ENCODE peak calls at places on chromosomes 4 and X, in seven cellular contexts. U is K562, J is H1, G is spleen, I is A549, Y is uterus, E is breast epithelium. S is an unnamed sample.

GRCh38 chr4:76948441-76949292 is 885 bp upstream of the SEPTIN11 start:
- DNase-seq in Y (peak; percentile 75), G (peak; percentile 88), U (peak; percentile 91), E (peak; percentile 55), I (peak; percentile 55), J (no peak), S (peak; percentile 81)

GRCh38 chrX:96841325-96841724 is 42.4 kb upstream of the RPA4 start:
- DNase-seq in Y (no peak), I (no peak), E (no peak), J (no peak), G (no peak), U (no peak), S (no peak)

GRCh38 chr4:100075056-100075455 is 115.2 kb downstream of the DDIT4L start:
- DNase-seq in Y (no peak), I (no peak), J (no peak), G (no peak), U (no peak), E (no peak), S (no peak)

GRCh38 chrX:103878466-103879151 is 46.6 kb upstream of the RAB9B start:
- DNase-seq in G (no peak), E (no peak), I (no peak), J (no peak), U (no peak), Y (no peak), S (no peak)

GRCh38 chr4:143555676-143556075 is 42.2 kb downstream of the SMARCA5 start:
- DNase-seq in I (no peak), G (no peak), Y (no peak), U (no peak), E (no peak), J (no peak), S (no peak)

GRCh38 chrX:120000490-120001246 is 57.1 kb upstream of the NKAP start:
- DNase-seq in E (no peak), Y (no peak), G (no peak), U (no peak), J (peak; percentile 42), I (no peak), S (no peak)

GRCh38 chr4:138111462-138112000 is 130.6 kb downstream of the SLC7A11 start:
- DNase-seq in I (no peak), E (no peak), J (no peak), Y (no peak), G (no peak), U (no peak), S (no peak)

GRCh38 chr4:179095585-179096228 is 1653.5 kb upstream of the AGA start:
- DNase-seq in Y (no peak), J (peak; percentile 63), U (peak; percentile 23), I (no peak), E (no peak), G (no peak), S (no peak)

GRCh38 chr4:113293043-113293560 is 243.6 kb downstream of the ANK2 start:
- DNase-seq in G (no peak), J (no peak), E (no peak), U (no peak), I (no peak), Y (no peak), S (no peak)

GRCh38 chrX:23729214-23729613 is 13.9 kb downstream of the ACOT9 start:
- DNase-seq in I (no peak), J (no peak), Y (no peak), G (no peak), E (no peak), U (no peak), S (no peak)

GRCh38 chr4:138959421-138959820 is 56.2 kb upstream of the NOCT start:
- DNase-seq in I (no peak), U (no peak), J (peak; percentile 16), Y (no peak), G (no peak), E (no peak), S (no peak)

GRCh38 chrX:34343001-34343400 is 210.9 kb upstream of the FAM47A start:
- DNase-seq in U (no peak), I (no peak), Y (no peak), J (no peak), E (no peak), G (no peak), S (no peak)

GRCh38 chrX:11261260-11261659 is 32.0 kb upstream of the AMELX start:
- DNase-seq in Y (no peak), E (no peak), J (no peak), G (no peak), I (no peak), U (no peak), S (no peak)

GRCh38 chrX:88397551-88397950 is 349.5 kb upstream of the CPXCR1 start:
- DNase-seq in Y (no peak), G (no peak), E (no peak), I (no peak), J (no peak), U (no peak), S (no peak)

GRCh38 chr4:76977731-76978350 is 28.3 kb downstream of the SEPTIN11 start:
- DNase-seq in Y (no peak), U (no peak), E (no peak), G (no peak), I (no peak), J (no peak), S (no peak)

GRCh38 chr4:40150932-40151331 is 45.9 kb upstream of the RHOH start:
- DNase-seq in J (no peak), E (no peak), Y (no peak), U (no peak), G (no peak), I (no peak), S (no peak)

GRCh38 chr4:119040711-119041185 is 94.9 kb upstream of the MYOZ2 start:
- DNase-seq in Y (no peak), J (no peak), E (no peak), U (no peak), G (no peak), I (no peak), S (no peak)

GRCh38 chr4:48439988-48440387 is 43.2 kb upstream of the SLC10A4 start:
- DNase-seq in G (no peak), I (no peak), E (no peak), U (no peak), Y (no peak), J (no peak), S (no peak)

GRCh38 chr4:109294006-109294405 is 8.5 kb downstream of the COL25A1 start:
- DNase-seq in Y (no peak), U (peak; percentile 71), I (no peak), J (no peak), G (no peak), E (no peak), S (no peak)

GRCh38 chr4:96035727-96036126 is 195.8 kb downstream of the PDHA2 start:
- DNase-seq in U (peak; percentile 8), E (no peak), Y (no peak), J (no peak), G (no peak), I (no peak), S (no peak)

GRCh38 chr4:118825799-118826198 is 10.1 kb downstream of the SEC24D start:
- DNase-seq in E (no peak), G (no peak), J (no peak), U (no peak), I (no peak), Y (no peak), S (no peak)

GRCh38 chr4:153468587-153468986 is 2.4 kb downstream of the TMEM131L start:
- DNase-seq in U (no peak), G (no peak), J (no peak), Y (no peak), I (no peak), E (no peak), S (no peak)

GRCh38 chr4:79528241-79528706 is 120.2 kb upstream of the GK2 start:
- DNase-seq in J (no peak), Y (no peak), G (peak; percentile 32), U (no peak), I (no peak), E (no peak), S (no peak)

GRCh38 chr4:25882226-25882625 is 19.4 kb upstream of the SEL1L3 start:
- DNase-seq in I (no peak), J (no peak), U (no peak), Y (no peak), E (no peak), G (no peak), S (no peak)

GRCh38 chr4:24236532-24236931 is 346.7 kb upstream of the PPARGC1A start:
- DNase-seq in J (no peak), E (no peak), I (no peak), U (no peak), Y (no peak), G (no peak), S (no peak)

GRCh38 chr4:94171616-94172015 is 36.0 kb upstream of the SMARCAD1 start:
- DNase-seq in Y (no peak), E (no peak), U (no peak), I (no peak), G (no peak), J (no peak), S (no peak)

DNA sequence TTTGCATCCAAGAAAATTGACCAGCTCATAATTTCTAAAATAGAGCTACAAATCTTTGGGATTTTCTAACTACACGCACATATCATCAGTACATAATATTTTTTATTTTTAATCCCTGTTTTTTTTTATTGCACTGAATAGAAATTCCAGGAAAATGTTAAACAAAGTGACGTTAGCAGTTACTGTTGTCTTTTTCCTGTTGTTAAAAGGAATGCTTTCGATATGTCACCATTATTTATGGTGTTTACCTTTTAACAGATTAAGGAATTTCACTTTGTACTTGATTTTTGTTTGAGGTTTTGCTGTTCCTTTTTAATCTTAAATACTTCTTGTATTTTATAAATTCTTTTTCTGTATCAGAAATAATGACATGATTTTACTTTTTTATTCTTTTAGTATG is 89.7 kb downstream of the TMEM144 start:
- DNase-seq in E (no peak), Y (no peak), J (no peak), U (no peak), I (no peak), G (no peak), S (no peak)
- H3K27ac ChIP-seq in E (no peak overlapping the region), Y (no peak overlapping the region), J (no peak overlapping the region), U (no peak overlapping the region), I (peak overlapping the region; percentile 83), G (no peak overlapping the region), S (peak overlapping the region; percentile 73)

GRCh38 chrX:154547245-154548027 is at the start of gene IKBKG:
- DNase-seq in G (no peak), U (peak; percentile 95), I (peak; percentile 82), E (peak; percentile 84), J (peak; percentile 87), Y (peak; percentile 89), S (peak; percentile 90)
- TF ChIP-seq POLR2A in G (peak; percentile 40), U (peak; percentile 78), I (peak; percentile 16), E (peak; percentile 18), J (no peak), Y (no peak), S (peak; percentile 63)

GRCh38 chr4:41257901-41258300 is 1.2 kb downstream of the UCHL1 start:
- DNase-seq in I (no peak), Y (no peak), J (no peak), G (no peak), E (no peak), U (no peak), S (no peak)
- H3K27ac ChIP-seq in I (peak overlapping the region; percentile 99), Y (no peak overlapping the region), J (no peak overlapping the region), G (no peak overlapping the region), E (no peak overlapping the region), U (no peak overlapping the region), S (no peak overlapping the region)

GRCh38 chrX:134625315-134625718 is 33.0 kb downstream of the PLAC1 start:
- DNase-seq in G (no peak), U (no peak), I (no peak), J (no peak), E (no peak), Y (peak; percentile 17), S (no peak)
- TF ChIP-seq POLR2A in G (no peak), U (no peak), I (no peak), J (no peak), E (no peak), Y (no peak), S (no peak)